ENCODE peak calls at places on chromosome 19, in seven cellular contexts. H is Peyer's patch, N is adrenal gland, A is heart left ventricle, E is transverse colon, I is suprapubic skin, D is sigmoid colon. C is an unnamed sample.
A peak's percentile ranks its signal among the peaks of the same experiment; 100 is the strongest.

GRCh38 chr19:22532388-22533310 is 101.5 kb upstream of the ZNF492 start:
- DNase-seq in H (peak; percentile 61), N (no peak), A (peak; percentile 84), E (peak; percentile 65), I (no peak), D (peak; percentile 97), C (peak; percentile 96)

GRCh38 chr19:38011426-38011825 is 104.4 kb downstream of the SIPA1L3 start:
- DNase-seq in H (no peak), N (no peak), A (no peak), E (no peak), I (no peak), D (no peak), C (no peak)

GRCh38 chr19:47615714-47616113 is 6.8 kb downstream of the BICRA start:
- DNase-seq in H (no peak), N (no peak), A (no peak), E (no peak), I (no peak), D (no peak), C (no peak)

GRCh38 chr19:38152461-38153379 is 71.3 kb downstream of the DPF1 start:
- DNase-seq in H (no peak), N (peak; percentile 67), A (peak; percentile 71), E (no peak), I (no peak), D (no peak), C (no peak)

GRCh38 chr19:6739884-6740588 is 556 bp downstream of the TRIP10 start:
- DNase-seq in H (peak; percentile 65), N (peak; percentile 70), A (peak; percentile 63), E (peak; percentile 54), I (no peak), D (no peak), C (peak; percentile 42)

GRCh38 chr19:27718262-27718661 is 1494.7 kb downstream of the UQCRFS1 start:
- DNase-seq in H (no peak), N (no peak), A (no peak), E (no peak), I (no peak), D (no peak), C (no peak)

GRCh38 chr19:14146789-14147216 is 10.4 kb upstream of the ASF1B start:
- DNase-seq in H (no peak), N (no peak), A (no peak), E (no peak), I (no peak), D (no peak), C (peak; percentile 67)

GRCh38 chr19:19468424-19469050 is 46.8 kb downstream of the TSSK6 start:
- DNase-seq in H (no peak), N (no peak), A (no peak), E (no peak), I (no peak), D (no peak), C (no peak)

GRCh38 chr19:15563325-15563794 is 51.7 kb upstream of the CYP4F8 start:
- DNase-seq in H (peak; percentile 50), N (peak; percentile 65), A (peak; percentile 42), E (peak; percentile 54), I (no peak), D (no peak), C (no peak)

GRCh38 chr19:46416077-46416709 is 2.8 kb upstream of the CCDC8 start:
- DNase-seq in H (peak; percentile 73), N (peak; percentile 96), A (peak; percentile 93), E (peak; percentile 67), I (no peak), D (peak; percentile 91), C (peak; percentile 93)

GRCh38 chr19:1175020-1175419 is 952 bp upstream of the SBNO2 start:
- DNase-seq in H (no peak), N (no peak), A (no peak), E (no peak), I (no peak), D (no peak), C (no peak)

GRCh38 chr19:43430142-43430710 is 15.5 kb downstream of the TEX101 start:
- DNase-seq in H (no peak), N (no peak), A (no peak), E (peak; percentile 28), I (no peak), D (no peak), C (no peak)

GRCh38 chr19:35977446-35978222 is 17.4 kb upstream of the SDHAF1 start:
- DNase-seq in H (no peak), N (no peak), A (no peak), E (no peak), I (no peak), D (no peak), C (no peak)

GRCh38 chr19:36097036-36097435 is 13.9 kb upstream of the OVOL3 start:
- DNase-seq in H (no peak), N (no peak), A (no peak), E (no peak), I (no peak), D (no peak), C (no peak)

GRCh38 chr19:9827325-9828238 is at the start of gene UBL5:
- DNase-seq in H (peak; percentile 96), N (peak; percentile 94), A (peak; percentile 89), E (peak; percentile 94), I (peak; percentile 93), D (peak; percentile 94), C (peak; percentile 85)

GRCh38 chr19:45092747-45093678 is at the start of gene PPP1R37:
- DNase-seq in H (peak; percentile 97), N (peak; percentile 98), A (peak; percentile 96), E (peak; percentile 95), I (peak; percentile 96), D (peak; percentile 96), C (peak; percentile 91)

GRCh38 chr19:30686252-30686762 is 314.1 kb downstream of the ZNF536 start:
- DNase-seq in H (no peak), N (no peak), A (no peak), E (no peak), I (peak; percentile 32), D (peak; percentile 46), C (no peak)

DNA sequence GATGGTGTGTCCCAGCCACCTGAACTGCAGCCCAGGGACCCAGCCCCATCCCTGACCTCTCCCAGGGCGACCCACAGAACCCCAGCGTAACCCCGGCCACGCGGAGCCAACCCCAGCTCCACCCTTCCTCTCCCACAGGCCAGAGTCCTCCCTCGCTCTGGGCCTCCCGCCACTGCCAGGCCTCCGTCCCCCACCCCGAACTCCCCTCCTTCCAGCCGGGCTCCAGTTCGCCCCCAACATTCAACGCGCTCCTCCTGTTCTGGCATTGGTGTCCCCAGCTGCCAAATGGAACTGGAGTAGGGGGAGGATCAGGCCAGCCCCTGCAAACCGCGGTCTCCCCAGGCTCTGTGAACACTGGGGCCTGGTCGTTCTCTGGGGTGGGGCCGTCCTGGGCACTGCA is 7.4 kb downstream of the LINGO3 start:
- DNase-seq in H (no peak), N (no peak), A (no peak), E (no peak), I (no peak), D (no peak), C (no peak)
- H3K4me3 ChIP-seq in H (no peak overlapping the region), N (no peak overlapping the region), A (no peak overlapping the region), E (no peak overlapping the region), I (no peak overlapping the region), D (no peak overlapping the region), C (no peak overlapping the region)

DNA sequence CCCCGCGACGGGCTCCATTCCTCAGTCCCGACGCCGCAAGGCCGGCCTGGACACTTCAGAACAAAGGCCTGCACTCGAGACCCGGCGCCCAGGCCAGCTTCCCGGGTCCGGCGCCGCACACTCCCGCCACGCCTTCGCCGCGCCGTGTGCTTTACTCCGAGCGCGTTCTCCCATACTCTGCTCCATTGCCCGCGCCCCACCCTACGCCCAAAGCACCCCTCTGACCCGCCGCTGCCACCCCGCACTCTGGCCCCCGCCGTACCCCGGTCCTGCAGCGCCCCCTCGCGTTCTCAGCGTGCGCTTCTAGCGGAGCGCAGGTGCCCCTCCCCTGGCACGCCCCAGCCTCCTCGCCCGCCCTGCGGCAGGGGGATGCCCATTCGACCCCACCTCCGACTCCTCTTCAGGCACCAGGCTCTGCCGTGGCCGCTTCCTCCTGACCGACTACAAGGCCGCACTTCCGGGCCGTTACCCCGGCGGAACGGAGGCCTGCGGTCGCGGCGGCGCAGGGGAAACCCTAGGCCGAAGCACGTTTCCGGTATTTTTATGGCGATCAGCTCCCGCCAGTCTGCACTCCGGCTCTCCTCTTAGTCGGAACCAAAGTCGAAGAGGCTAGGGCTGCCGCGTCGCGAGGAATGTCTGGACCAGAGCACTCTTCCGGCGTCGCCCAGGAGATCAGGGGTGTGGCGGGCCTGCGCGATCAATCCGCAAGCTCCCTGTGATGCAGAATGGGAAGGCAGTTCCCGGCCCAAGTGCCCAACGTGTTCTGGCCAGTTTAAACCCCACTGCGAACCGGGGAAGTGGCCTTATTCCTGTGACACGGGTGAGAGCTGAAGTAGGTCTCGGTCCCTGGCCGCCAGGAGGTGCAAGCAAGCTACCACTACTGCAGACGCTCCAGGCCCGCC is at the start of gene ZBTB45:
- DNase-seq in H (peak; percentile 96), N (peak; percentile 97), A (peak; percentile 93), E (peak; percentile 93), I (peak; percentile 96), D (peak; percentile 97), C (peak; percentile 93)
- TF ChIP-seq CTCF in H (peak; percentile 90), N (peak; percentile 68), A (peak; percentile 64), E (peak; percentile 69), I (peak; percentile 71), D (peak; percentile 90), C (peak; percentile 90)

GRCh38 chr19:50482886-50483285 is 6.2 kb upstream of the GARIN5A start:
- DNase-seq in H (no peak), N (no peak), A (no peak), E (no peak), I (no peak), D (no peak), C (no peak)

GRCh38 chr19:50482271-50482855 is 5.7 kb upstream of the GARIN5A start:
- DNase-seq in H (no peak), N (no peak), A (no peak), E (no peak), I (no peak), D (no peak), C (no peak)

GRCh38 chr19:50488795-50489194 is 12.1 kb upstream of the GARIN5A start:
- DNase-seq in H (no peak), N (no peak), A (peak; percentile 12), E (no peak), I (no peak), D (no peak), C (no peak)

GRCh38 chr19:50486823-50487515 is 10.3 kb upstream of the GARIN5A start:
- DNase-seq in H (no peak), N (no peak), A (no peak), E (no peak), I (no peak), D (no peak), C (no peak)

GRCh38 chr19:50485284-50485955 is 8.8 kb upstream of the GARIN5A start:
- DNase-seq in H (no peak), N (no peak), A (no peak), E (no peak), I (no peak), D (no peak), C (no peak)
- TF ChIP-seq POLR2A in H (no peak), N (no peak), A (no peak), E (no peak), I (no peak), D (no peak), C (no peak)

DNA sequence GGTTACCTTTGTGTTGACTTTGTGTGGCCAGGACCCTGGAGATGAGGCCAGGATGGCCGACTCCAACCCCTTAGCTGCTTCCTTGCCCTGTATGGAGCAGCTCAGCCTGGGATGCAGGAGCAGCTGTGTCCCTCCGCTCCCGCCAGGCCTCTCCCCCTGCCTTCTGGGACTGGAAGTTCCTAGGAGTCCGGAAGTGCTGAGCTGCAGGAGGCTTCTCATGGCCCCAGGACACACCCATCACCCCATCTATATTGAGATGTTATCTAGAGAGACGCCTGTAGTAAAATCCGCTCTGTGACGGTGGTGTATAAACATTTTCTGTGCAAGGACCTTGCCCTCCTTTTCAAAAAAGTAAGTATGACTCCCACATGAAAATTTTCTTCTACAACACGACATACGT is 27.0 kb downstream of the WTIP start:
- DNase-seq in H (no peak), N (no peak), A (no peak), E (no peak), I (no peak), D (no peak), C (no peak)
- H3K4me3 ChIP-seq in H (no peak overlapping the region), N (no peak overlapping the region), A (no peak overlapping the region), E (no peak overlapping the region), I (no peak overlapping the region), D (no peak overlapping the region), C (no peak overlapping the region)